ENCODE peak calls at places on chromosome 1, in six cellular contexts. S is mammary epithelial cell, L is fibroblast of lung, P is foreskin melanocyte, Y is T follicular helper cell, K is psoas muscle. C is an unnamed sample.

GRCh38 chr1:37764888-37765441 is at the start of gene EPHA10:
- DNase-seq in S (no peak), L (no peak), P (no peak), Y (no peak), K (no peak), C (no peak)

GRCh38 chr1:12772520-12772919 is 1.0 kb upstream of the PRAMEF12 start:
- DNase-seq in S (no peak), L (no peak), P (no peak), Y (no peak), K (no peak), C (no peak)

GRCh38 chr1:218991089-218991488 is 182.6 kb upstream of the LYPLAL1 start:
- DNase-seq in S (no peak), L (no peak), P (no peak), Y (no peak), K (no peak), C (no peak)

GRCh38 chr1:20729155-20729931 is 3.2 kb downstream of the SH2D5 start:
- DNase-seq in S (no peak), L (no peak), P (no peak), Y (no peak), K (no peak), C (no peak)

GRCh38 chr1:225767591-225768540 is 9.8 kb upstream of the SRP9 start:
- DNase-seq in S (peak), L (peak), P (no peak), Y (no peak), K (peak), C (peak)

GRCh38 chr1:183562701-183563100 is 27.6 kb downstream of the NCF2 start:
- DNase-seq in S (no peak), L (no peak), P (no peak), Y (no peak), K (no peak), C (no peak)

GRCh38 chr1:54706419-54706818 is 9.2 kb upstream of the TTC4 start:
- DNase-seq in S (no peak), L (no peak), P (no peak), Y (no peak), K (no peak), C (no peak)

GRCh38 chr1:201483373-201483949 is 14.5 kb upstream of the PHLDA3 start:
- DNase-seq in S (no peak), L (no peak), P (no peak), Y (no peak), K (no peak), C (no peak)

GRCh38 chr1:199057284-199057683 is 418.4 kb downstream of the PTPRC start:
- DNase-seq in S (no peak), L (no peak), P (no peak), Y (no peak), K (no peak), C (no peak)

GRCh38 chr1:76269175-76269574 is 194.6 kb downstream of the ST6GALNAC3 start:
- DNase-seq in S (no peak), L (peak), P (no peak), Y (no peak), K (no peak), C (no peak)

GRCh38 chr1:10456079-10456478 is 6.2 kb downstream of the CORT start:
- DNase-seq in S (no peak), L (no peak), P (no peak), Y (no peak), K (no peak), C (no peak)

GRCh38 chr1:70490153-70490552 is 79.1 kb downstream of the CTH start:
- DNase-seq in S (no peak), L (no peak), P (no peak), Y (no peak), K (no peak), C (no peak)

GRCh38 chr1:116988248-116988647 is 13.3 kb upstream of the CD101 start:
- DNase-seq in S (peak), L (peak), P (no peak), Y (no peak), K (peak), C (peak)

GRCh38 chr1:54791880-54792522 is 9.1 kb downstream of the TTC22 start:
- DNase-seq in S (no peak), L (no peak), P (no peak), Y (no peak), K (no peak), C (no peak)

GRCh38 chr1:45958317-45958716 is 154.9 kb downstream of the MAST2 start:
- DNase-seq in S (no peak), L (no peak), P (no peak), Y (no peak), K (no peak), C (no peak)

GRCh38 chr1:216904457-216904856 is 181.2 kb upstream of the ESRRG start:
- DNase-seq in S (no peak), L (peak), P (no peak), Y (no peak), K (no peak), C (no peak)

GRCh38 chr1:160040481-160040880 is 8.7 kb upstream of the PIGM start:
- DNase-seq in S (no peak), L (peak), P (no peak), Y (no peak), K (no peak), C (no peak)

GRCh38 chr1:153639280-153639679 is 5.4 kb downstream of the CHTOP start:
- DNase-seq in S (no peak), L (no peak), P (no peak), Y (no peak), K (no peak), C (no peak)